ENCODE peak calls at places on chromosomes 5 and 9, in ten cellular contexts. One of them, this sample, is unnamed.

GRCh38 chr5:172446336-172447051 is 7.8 kb downstream of the SH3PXD2B start:
- DNase-seq in NCI-H2081: no peak
- DNase-seq in GM10248: no peak
- DNase-seq in natural killer cell: no peak
- DNase-seq in HepG2: no peak
- DNase-seq in activated T-cell treated with anti-CD3 and anti-CD28 coated beads, Interleukin-2, amount 50 U/mL, for 72 hours: no peak
- DNase-seq in tibial nerve: no peak
- DNase-seq in activated T-helper 1 cell treated with anti-CD3 and anti-CD28 coated beads, Interleukin-2, amount 50 U/mL, for 16 hours: no peak
- DNase-seq in RPMI8226: no peak
- DNase-seq in HS-27A: no peak
- DNase-seq in this sample: no peak

GRCh38 chr5:131488463-131488862 is 146.6 kb downstream of the RAPGEF6 start:
- DNase-seq in activated T-cell treated with anti-CD3 and anti-CD28 coated beads, Interleukin-2, amount 50 U/mL, for 72 hours: no peak
- DNase-seq in HepG2: no peak
- DNase-seq in NCI-H2081: no peak
- DNase-seq in natural killer cell: no peak
- DNase-seq in activated T-helper 1 cell treated with anti-CD3 and anti-CD28 coated beads, Interleukin-2, amount 50 U/mL, for 16 hours: no peak
- DNase-seq in tibial nerve: no peak
- DNase-seq in GM10248: peak; percentile 51
- DNase-seq in HS-27A: no peak
- DNase-seq in RPMI8226: peak; percentile 6
- DNase-seq in this sample: no peak

GRCh38 chr5:180209137-180209581 is at the start of gene RASGEF1C:
- DNase-seq in HepG2: peak; percentile 16
- DNase-seq in tibial nerve: peak; percentile 30
- DNase-seq in RPMI8226: peak; percentile 80
- DNase-seq in activated T-cell treated with anti-CD3 and anti-CD28 coated beads, Interleukin-2, amount 50 U/mL, for 72 hours: peak; percentile 76
- DNase-seq in natural killer cell: peak; percentile 71
- DNase-seq in HS-27A: no peak
- DNase-seq in GM10248: peak; percentile 78
- DNase-seq in activated T-helper 1 cell treated with anti-CD3 and anti-CD28 coated beads, Interleukin-2, amount 50 U/mL, for 16 hours: no peak
- DNase-seq in NCI-H2081: peak; percentile 72
- DNase-seq in this sample: peak; percentile 96

GRCh38 chr9:4297795-4298254 is 2.0 kb downstream of the GLIS3 start:
- DNase-seq in RPMI8226: peak; percentile 37
- DNase-seq in activated T-cell treated with anti-CD3 and anti-CD28 coated beads, Interleukin-2, amount 50 U/mL, for 72 hours: peak; percentile 56
- DNase-seq in HS-27A: no peak
- DNase-seq in natural killer cell: no peak
- DNase-seq in NCI-H2081: peak; percentile 74
- DNase-seq in tibial nerve: peak; percentile 16
- DNase-seq in GM10248: peak; percentile 49
- DNase-seq in HepG2: peak; percentile 39
- DNase-seq in activated T-helper 1 cell treated with anti-CD3 and anti-CD28 coated beads, Interleukin-2, amount 50 U/mL, for 16 hours: peak; percentile 9
- DNase-seq in this sample: peak; percentile 48

GRCh38 chr9:76269789-76270188 is 124.4 kb downstream of the RFK start:
- DNase-seq in natural killer cell: no peak
- DNase-seq in RPMI8226: no peak
- DNase-seq in tibial nerve: no peak
- DNase-seq in activated T-cell treated with anti-CD3 and anti-CD28 coated beads, Interleukin-2, amount 50 U/mL, for 72 hours: no peak
- DNase-seq in HepG2: no peak
- DNase-seq in HS-27A: no peak
- DNase-seq in activated T-helper 1 cell treated with anti-CD3 and anti-CD28 coated beads, Interleukin-2, amount 50 U/mL, for 16 hours: no peak
- DNase-seq in NCI-H2081: no peak
- DNase-seq in GM10248: no peak
- DNase-seq in this sample: peak; percentile 17

GRCh38 chr5:130836729-130837660 is 328.1 kb downstream of the HINT1 start:
- DNase-seq in activated T-cell treated with anti-CD3 and anti-CD28 coated beads, Interleukin-2, amount 50 U/mL, for 72 hours: no peak
- DNase-seq in NCI-H2081: no peak
- DNase-seq in activated T-helper 1 cell treated with anti-CD3 and anti-CD28 coated beads, Interleukin-2, amount 50 U/mL, for 16 hours: no peak
- DNase-seq in RPMI8226: peak; percentile 23
- DNase-seq in tibial nerve: no peak
- DNase-seq in HepG2: no peak
- DNase-seq in HS-27A: no peak
- DNase-seq in natural killer cell: no peak
- DNase-seq in GM10248: no peak
- DNase-seq in this sample: no peak

GRCh38 chr5:99878830-99879229 is 656.3 kb upstream of the FAM174A start:
- DNase-seq in activated T-cell treated with anti-CD3 and anti-CD28 coated beads, Interleukin-2, amount 50 U/mL, for 72 hours: no peak
- DNase-seq in NCI-H2081: no peak
- DNase-seq in HepG2: no peak
- DNase-seq in activated T-helper 1 cell treated with anti-CD3 and anti-CD28 coated beads, Interleukin-2, amount 50 U/mL, for 16 hours: no peak
- DNase-seq in natural killer cell: no peak
- DNase-seq in tibial nerve: no peak
- DNase-seq in RPMI8226: no peak
- DNase-seq in GM10248: no peak
- DNase-seq in HS-27A: no peak
- DNase-seq in this sample: no peak

GRCh38 chr5:115375922-115376321 is 79.5 kb upstream of the CCDC112 start:
- DNase-seq in activated T-helper 1 cell treated with anti-CD3 and anti-CD28 coated beads, Interleukin-2, amount 50 U/mL, for 16 hours: no peak
- DNase-seq in GM10248: no peak
- DNase-seq in tibial nerve: no peak
- DNase-seq in NCI-H2081: no peak
- DNase-seq in HS-27A: no peak
- DNase-seq in activated T-cell treated with anti-CD3 and anti-CD28 coated beads, Interleukin-2, amount 50 U/mL, for 72 hours: no peak
- DNase-seq in RPMI8226: peak; percentile 36
- DNase-seq in natural killer cell: no peak
- DNase-seq in HepG2: peak; percentile 4
- DNase-seq in this sample: no peak

GRCh38 chr9:137255448-137256114 is 454 bp downstream of the NELFB start:
- DNase-seq in activated T-helper 1 cell treated with anti-CD3 and anti-CD28 coated beads, Interleukin-2, amount 50 U/mL, for 16 hours: no peak
- DNase-seq in GM10248: no peak
- DNase-seq in HepG2: peak; percentile 46
- DNase-seq in RPMI8226: peak; percentile 75
- DNase-seq in activated T-cell treated with anti-CD3 and anti-CD28 coated beads, Interleukin-2, amount 50 U/mL, for 72 hours: no peak
- DNase-seq in NCI-H2081: peak; percentile 52
- DNase-seq in tibial nerve: no peak
- DNase-seq in natural killer cell: no peak
- DNase-seq in HS-27A: no peak
- DNase-seq in this sample: no peak

GRCh38 chr9:27184556-27185351 is 75.7 kb downstream of the TEK start:
- DNase-seq in activated T-cell treated with anti-CD3 and anti-CD28 coated beads, Interleukin-2, amount 50 U/mL, for 72 hours: no peak
- DNase-seq in natural killer cell: no peak
- DNase-seq in RPMI8226: no peak
- DNase-seq in HS-27A: no peak
- DNase-seq in GM10248: no peak
- DNase-seq in NCI-H2081: no peak
- DNase-seq in tibial nerve: no peak
- DNase-seq in HepG2: no peak
- DNase-seq in activated T-helper 1 cell treated with anti-CD3 and anti-CD28 coated beads, Interleukin-2, amount 50 U/mL, for 16 hours: no peak
- DNase-seq in this sample: no peak

GRCh38 chr9:83523684-83524083 is 14.5 kb downstream of the FRMD3 start:
- DNase-seq in GM10248: no peak
- DNase-seq in RPMI8226: no peak
- DNase-seq in HepG2: no peak
- DNase-seq in activated T-helper 1 cell treated with anti-CD3 and anti-CD28 coated beads, Interleukin-2, amount 50 U/mL, for 16 hours: no peak
- DNase-seq in NCI-H2081: no peak
- DNase-seq in activated T-cell treated with anti-CD3 and anti-CD28 coated beads, Interleukin-2, amount 50 U/mL, for 72 hours: no peak
- DNase-seq in HS-27A: no peak
- DNase-seq in tibial nerve: no peak
- DNase-seq in natural killer cell: no peak
- DNase-seq in this sample: no peak

GRCh38 chr5:136123236-136123768 is 9.3 kb upstream of the SMAD5 start:
- DNase-seq in HS-27A: no peak
- DNase-seq in activated T-helper 1 cell treated with anti-CD3 and anti-CD28 coated beads, Interleukin-2, amount 50 U/mL, for 16 hours: no peak
- DNase-seq in NCI-H2081: no peak
- DNase-seq in HepG2: peak; percentile 94
- DNase-seq in GM10248: no peak
- DNase-seq in natural killer cell: no peak
- DNase-seq in activated T-cell treated with anti-CD3 and anti-CD28 coated beads, Interleukin-2, amount 50 U/mL, for 72 hours: no peak
- DNase-seq in tibial nerve: no peak
- DNase-seq in RPMI8226: no peak
- DNase-seq in this sample: no peak

GRCh38 chr9:22452415-22453010 is 5.9 kb downstream of the DMRTA1 start:
- DNase-seq in activated T-cell treated with anti-CD3 and anti-CD28 coated beads, Interleukin-2, amount 50 U/mL, for 72 hours: peak; percentile 22
- DNase-seq in GM10248: no peak
- DNase-seq in HepG2: peak; percentile 17
- DNase-seq in natural killer cell: no peak
- DNase-seq in tibial nerve: peak; percentile 48
- DNase-seq in RPMI8226: peak; percentile 31
- DNase-seq in NCI-H2081: peak; percentile 55
- DNase-seq in HS-27A: no peak
- DNase-seq in activated T-helper 1 cell treated with anti-CD3 and anti-CD28 coated beads, Interleukin-2, amount 50 U/mL, for 16 hours: no peak
- DNase-seq in this sample: peak; percentile 12

GRCh38 chr5:126852104-126852531 is 75.2 kb downstream of the LMNB1 start:
- DNase-seq in activated T-cell treated with anti-CD3 and anti-CD28 coated beads, Interleukin-2, amount 50 U/mL, for 72 hours: no peak
- DNase-seq in HepG2: no peak
- DNase-seq in tibial nerve: no peak
- DNase-seq in GM10248: no peak
- DNase-seq in natural killer cell: no peak
- DNase-seq in activated T-helper 1 cell treated with anti-CD3 and anti-CD28 coated beads, Interleukin-2, amount 50 U/mL, for 16 hours: no peak
- DNase-seq in NCI-H2081: no peak
- DNase-seq in HS-27A: no peak
- DNase-seq in RPMI8226: no peak
- DNase-seq in this sample: peak; percentile 26

GRCh38 chr5:68070641-68071191 is 144.8 kb upstream of the PIK3R1 start:
- DNase-seq in GM10248: peak; percentile 56
- DNase-seq in activated T-cell treated with anti-CD3 and anti-CD28 coated beads, Interleukin-2, amount 50 U/mL, for 72 hours: no peak
- DNase-seq in tibial nerve: no peak
- DNase-seq in NCI-H2081: no peak
- DNase-seq in HS-27A: no peak
- DNase-seq in RPMI8226: no peak
- DNase-seq in activated T-helper 1 cell treated with anti-CD3 and anti-CD28 coated beads, Interleukin-2, amount 50 U/mL, for 16 hours: no peak
- DNase-seq in natural killer cell: no peak
- DNase-seq in HepG2: no peak
- DNase-seq in this sample: peak; percentile 30

GRCh38 chr5:78076351-78076750 is 218.1 kb downstream of the AP3B1 start:
- DNase-seq in HepG2: no peak
- DNase-seq in HS-27A: no peak
- DNase-seq in activated T-cell treated with anti-CD3 and anti-CD28 coated beads, Interleukin-2, amount 50 U/mL, for 72 hours: no peak
- DNase-seq in RPMI8226: no peak
- DNase-seq in GM10248: no peak
- DNase-seq in NCI-H2081: no peak
- DNase-seq in tibial nerve: no peak
- DNase-seq in natural killer cell: no peak
- DNase-seq in activated T-helper 1 cell treated with anti-CD3 and anti-CD28 coated beads, Interleukin-2, amount 50 U/mL, for 16 hours: no peak
- DNase-seq in this sample: no peak

GRCh38 chr9:129368458-129368978 is 190.5 kb upstream of the IER5L start:
- DNase-seq in natural killer cell: no peak
- DNase-seq in RPMI8226: no peak
- DNase-seq in activated T-cell treated with anti-CD3 and anti-CD28 coated beads, Interleukin-2, amount 50 U/mL, for 72 hours: no peak
- DNase-seq in activated T-helper 1 cell treated with anti-CD3 and anti-CD28 coated beads, Interleukin-2, amount 50 U/mL, for 16 hours: no peak
- DNase-seq in HS-27A: no peak
- DNase-seq in NCI-H2081: no peak
- DNase-seq in GM10248: no peak
- DNase-seq in HepG2: no peak
- DNase-seq in tibial nerve: no peak
- DNase-seq in this sample: no peak

GRCh38 chr5:142421158-142421617 is 96.4 kb upstream of the SPRY4 start:
- DNase-seq in activated T-cell treated with anti-CD3 and anti-CD28 coated beads, Interleukin-2, amount 50 U/mL, for 72 hours: no peak
- DNase-seq in tibial nerve: no peak
- DNase-seq in HS-27A: no peak
- DNase-seq in activated T-helper 1 cell treated with anti-CD3 and anti-CD28 coated beads, Interleukin-2, amount 50 U/mL, for 16 hours: no peak
- DNase-seq in RPMI8226: no peak
- DNase-seq in GM10248: no peak
- DNase-seq in HepG2: peak; percentile 91
- DNase-seq in NCI-H2081: no peak
- DNase-seq in natural killer cell: no peak
- DNase-seq in this sample: no peak

GRCh38 chr5:62937661-62938558 is 359.3 kb downstream of the LRRC70 start:
- DNase-seq in natural killer cell: no peak
- DNase-seq in NCI-H2081: no peak
- DNase-seq in HS-27A: no peak
- DNase-seq in tibial nerve: no peak
- DNase-seq in GM10248: no peak
- DNase-seq in RPMI8226: no peak
- DNase-seq in activated T-cell treated with anti-CD3 and anti-CD28 coated beads, Interleukin-2, amount 50 U/mL, for 72 hours: no peak
- DNase-seq in HepG2: peak; percentile 58
- DNase-seq in activated T-helper 1 cell treated with anti-CD3 and anti-CD28 coated beads, Interleukin-2, amount 50 U/mL, for 16 hours: no peak
- DNase-seq in this sample: no peak